ENCODE peak calls at places on chromosome 11, in five cellular contexts. V, Q, L, U and R are unnamed samples.

GRCh38 chr11:111427471-111427912 is 48.4 kb upstream of the POU2AF1 start:
- DNase-seq in V (no peak), Q (no peak), L (no peak), U (no peak), R (no peak)

GRCh38 chr11:102664001-102664752 is 39.0 kb upstream of the MMP20 start:
- DNase-seq in V (no peak), Q (peak), L (no peak), U (no peak), R (no peak)

GRCh38 chr11:36016263-36016662 is 72.4 kb downstream of the LDLRAD3 start:
- DNase-seq in V (no peak), Q (no peak), L (no peak), U (no peak), R (no peak)

GRCh38 chr11:115759622-115760527 is 255.7 kb upstream of the CADM1 start:
- DNase-seq in V (no peak), Q (no peak), L (no peak), U (no peak), R (peak)

GRCh38 chr11:75597636-75598035 is 35.6 kb downstream of the SERPINH1 start:
- DNase-seq in V (no peak), Q (peak), L (no peak), U (no peak), R (no peak)

GRCh38 chr11:34502949-34503348 is 10.6 kb downstream of the ELF5 start:
- DNase-seq in V (no peak), Q (no peak), L (no peak), U (no peak), R (no peak)

GRCh38 chr11:4125141-4125540 is 30.5 kb downstream of the RRM1 start:
- DNase-seq in V (no peak), Q (no peak), L (no peak), U (no peak), R (no peak)

GRCh38 chr11:121048464-121049233 is 24.7 kb downstream of the TBCEL start:
- DNase-seq in V (no peak), Q (no peak), L (no peak), U (no peak), R (no peak)

GRCh38 chr11:117409511-117409910 is 81.9 kb downstream of the CEP164 start:
- DNase-seq in V (no peak), Q (no peak), L (no peak), U (no peak), R (no peak)

GRCh38 chr11:134293119-134294113 is 17.2 kb downstream of the GLB1L3 start:
- DNase-seq in V (no peak), Q (no peak), L (no peak), U (no peak), R (no peak)

GRCh38 chr11:68436985-68437926 is 23.3 kb upstream of the PPP6R3 start:
- DNase-seq in V (no peak), Q (no peak), L (no peak), U (peak), R (no peak)

GRCh38 chr11:118084247-118084646 is 2.5 kb downstream of the SMIM35 start:
- DNase-seq in V (no peak), Q (no peak), L (no peak), U (no peak), R (no peak)

GRCh38 chr11:130465259-130465658 is 16.8 kb downstream of the ADAMTS15 start:
- DNase-seq in V (no peak), Q (no peak), L (no peak), U (no peak), R (no peak)

GRCh38 chr11:126637800-126638175 is 282.3 kb downstream of the ST3GAL4 start:
- DNase-seq in V (no peak), Q (no peak), L (no peak), U (no peak), R (peak)

GRCh38 chr11:9137293-9138132 is 46.1 kb upstream of the SCUBE2 start:
- DNase-seq in V (peak), Q (peak), L (peak), U (peak), R (peak)